ENCODE peak calls at places on chromosomes 12 and 14, in seven cellular contexts. One of them, this sample, is unnamed.

GRCh38 chr12:42912367-42912766 is 322.8 kb upstream of the PRICKLE1 start:
- DNase-seq in DND-41: no peak
- DNase-seq in HL-60: no peak
- DNase-seq in astrocyte: no peak
- DNase-seq in progenitor cell of endocrine pancreas: no peak
- DNase-seq in tibial nerve: no peak
- DNase-seq in pancreas: no peak
- DNase-seq in this sample: no peak

GRCh38 chr14:73753887-73754880 is 40.0 kb upstream of the PNMA1 start:
- DNase-seq in DND-41: no peak
- DNase-seq in astrocyte: no peak
- DNase-seq in tibial nerve: no peak
- DNase-seq in pancreas: no peak
- DNase-seq in progenitor cell of endocrine pancreas: no peak
- DNase-seq in HL-60: peak
- DNase-seq in this sample: peak

GRCh38 chr14:89198544-89199329 is 218.3 kb downstream of the FOXN3 start:
- DNase-seq in DND-41: no peak
- DNase-seq in HL-60: peak
- DNase-seq in pancreas: no peak
- DNase-seq in progenitor cell of endocrine pancreas: no peak
- DNase-seq in astrocyte: no peak
- DNase-seq in tibial nerve: no peak
- DNase-seq in this sample: no peak

GRCh38 chr14:50882932-50883826 is 11.3 kb downstream of the ABHD12B start:
- DNase-seq in progenitor cell of endocrine pancreas: no peak
- DNase-seq in astrocyte: no peak
- DNase-seq in DND-41: no peak
- DNase-seq in HL-60: no peak
- DNase-seq in tibial nerve: no peak
- DNase-seq in pancreas: no peak
- DNase-seq in this sample: peak

GRCh38 chr14:104697892-104698583 is 8.6 kb downstream of the INF2 start:
- DNase-seq in tibial nerve: no peak
- DNase-seq in DND-41: no peak
- DNase-seq in progenitor cell of endocrine pancreas: no peak
- DNase-seq in astrocyte: no peak
- DNase-seq in pancreas: no peak
- DNase-seq in HL-60: no peak
- DNase-seq in this sample: no peak

GRCh38 chr12:9933966-9934365 is 1.8 kb upstream of the CLEC2A start:
- DNase-seq in progenitor cell of endocrine pancreas: no peak
- DNase-seq in HL-60: no peak
- DNase-seq in pancreas: no peak
- DNase-seq in astrocyte: no peak
- DNase-seq in DND-41: no peak
- DNase-seq in tibial nerve: no peak
- DNase-seq in this sample: no peak

GRCh38 chr14:89219056-89219455 is 198.0 kb downstream of the FOXN3 start:
- DNase-seq in pancreas: no peak
- DNase-seq in tibial nerve: no peak
- DNase-seq in astrocyte: no peak
- DNase-seq in HL-60: peak
- DNase-seq in progenitor cell of endocrine pancreas: no peak
- DNase-seq in DND-41: no peak
- DNase-seq in this sample: no peak

GRCh38 chr12:92730758-92731157 is 28.0 kb downstream of the PLEKHG7 start:
- DNase-seq in pancreas: no peak
- DNase-seq in tibial nerve: no peak
- DNase-seq in HL-60: no peak
- DNase-seq in DND-41: no peak
- DNase-seq in astrocyte: no peak
- DNase-seq in progenitor cell of endocrine pancreas: no peak
- DNase-seq in this sample: no peak

GRCh38 chr12:74370608-74371216 is 166.9 kb upstream of the ATXN7L3B start:
- DNase-seq in progenitor cell of endocrine pancreas: no peak
- DNase-seq in pancreas: no peak
- DNase-seq in DND-41: no peak
- DNase-seq in HL-60: no peak
- DNase-seq in tibial nerve: no peak
- DNase-seq in astrocyte: peak
- DNase-seq in this sample: no peak

GRCh38 chr14:68687746-68688145 is 105.1 kb downstream of the ZFP36L1 start:
- DNase-seq in pancreas: no peak
- DNase-seq in progenitor cell of endocrine pancreas: no peak
- DNase-seq in astrocyte: peak
- DNase-seq in HL-60: no peak
- DNase-seq in tibial nerve: no peak
- DNase-seq in DND-41: no peak
- DNase-seq in this sample: no peak

GRCh38 chr14:68686724-68687123 is 106.1 kb downstream of the ZFP36L1 start:
- DNase-seq in pancreas: no peak
- DNase-seq in DND-41: no peak
- DNase-seq in progenitor cell of endocrine pancreas: no peak
- DNase-seq in HL-60: no peak
- DNase-seq in tibial nerve: no peak
- DNase-seq in astrocyte: no peak
- DNase-seq in this sample: no peak

GRCh38 chr14:68689426-68689825 is 103.4 kb downstream of the ZFP36L1 start:
- DNase-seq in progenitor cell of endocrine pancreas: no peak
- DNase-seq in DND-41: no peak
- DNase-seq in HL-60: no peak
- DNase-seq in tibial nerve: no peak
- DNase-seq in astrocyte: no peak
- DNase-seq in pancreas: no peak
- DNase-seq in this sample: no peak

GRCh38 chr14:68690106-68690960 is 102.5 kb downstream of the ZFP36L1 start:
- DNase-seq in pancreas: no peak
- DNase-seq in HL-60: no peak
- DNase-seq in tibial nerve: no peak
- DNase-seq in progenitor cell of endocrine pancreas: no peak
- DNase-seq in DND-41: no peak
- DNase-seq in astrocyte: no peak
- DNase-seq in this sample: no peak

GRCh38 chr14:68688872-68689371 is 103.9 kb downstream of the ZFP36L1 start:
- DNase-seq in pancreas: no peak
- DNase-seq in DND-41: no peak
- DNase-seq in progenitor cell of endocrine pancreas: no peak
- DNase-seq in HL-60: no peak
- DNase-seq in tibial nerve: no peak
- DNase-seq in astrocyte: peak
- DNase-seq in this sample: no peak
- TF ChIP-seq CTCF in pancreas: no peak
- TF ChIP-seq CTCF in DND-41: no peak
- TF ChIP-seq CTCF in progenitor cell of endocrine pancreas: no peak
- TF ChIP-seq CTCF in HL-60: no peak
- TF ChIP-seq CTCF in tibial nerve: no peak
- TF ChIP-seq CTCF in astrocyte: peak
- TF ChIP-seq CTCF in this sample: no peak

DNA sequence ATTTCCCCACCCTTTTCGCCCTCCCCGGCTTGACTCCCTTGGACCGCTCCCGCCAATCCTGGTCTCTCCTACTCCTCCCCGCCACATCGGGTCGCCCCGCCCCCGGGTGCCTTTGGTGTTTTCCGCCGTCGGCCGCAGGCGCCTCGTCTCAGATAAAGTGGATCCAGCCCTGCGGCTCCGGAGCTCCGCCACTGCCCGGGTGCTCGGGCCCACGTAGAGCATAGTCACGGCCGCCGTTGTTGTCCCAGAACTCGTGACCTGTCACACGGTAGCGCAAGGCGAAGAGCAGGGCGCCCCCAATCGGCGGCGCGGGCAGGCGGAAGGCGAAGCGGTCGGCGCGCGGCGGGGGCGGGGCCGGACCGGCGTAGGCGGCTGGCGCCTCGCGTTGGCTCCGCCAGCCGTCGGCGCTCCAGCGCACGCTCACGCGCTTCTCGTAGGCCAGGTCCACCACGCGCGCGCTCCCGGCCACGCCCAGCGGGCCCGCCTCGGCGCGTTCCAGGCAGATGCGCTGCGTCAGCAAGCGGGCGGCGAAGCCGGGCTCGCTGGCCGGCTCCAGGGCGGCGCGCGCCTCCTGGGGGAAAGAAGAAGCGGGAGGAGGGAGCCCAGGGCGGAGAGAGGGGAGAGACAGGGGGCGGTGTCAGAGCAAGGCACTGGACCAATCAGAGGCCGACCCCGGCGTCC is 1.2 kb downstream of the PPP1R3E start:
- DNase-seq in tibial nerve: peak
- DNase-seq in DND-41: peak
- DNase-seq in astrocyte: peak
- DNase-seq in progenitor cell of endocrine pancreas: peak
- DNase-seq in pancreas: peak
- DNase-seq in HL-60: peak
- DNase-seq in this sample: peak
- TF ChIP-seq CTCF in tibial nerve: peak
- TF ChIP-seq CTCF in DND-41: peak
- TF ChIP-seq CTCF in astrocyte: no peak
- TF ChIP-seq CTCF in progenitor cell of endocrine pancreas: peak
- TF ChIP-seq CTCF in pancreas: peak
- TF ChIP-seq CTCF in HL-60: peak
- TF ChIP-seq CTCF in this sample: peak

GRCh38 chr12:98373982-98374381 is 141.4 kb upstream of the TMPO start:
- DNase-seq in HL-60: no peak
- DNase-seq in DND-41: peak
- DNase-seq in pancreas: no peak
- DNase-seq in astrocyte: no peak
- DNase-seq in progenitor cell of endocrine pancreas: no peak
- DNase-seq in tibial nerve: no peak
- DNase-seq in this sample: no peak
- TF ChIP-seq CTCF in HL-60: no peak
- TF ChIP-seq CTCF in DND-41: peak
- TF ChIP-seq CTCF in pancreas: no peak
- TF ChIP-seq CTCF in astrocyte: peak
- TF ChIP-seq CTCF in progenitor cell of endocrine pancreas: peak
- TF ChIP-seq CTCF in tibial nerve: no peak
- TF ChIP-seq CTCF in this sample: no peak

GRCh38 chr12:130719263-130719892 is 3.3 kb upstream of the RIMBP2 start:
- DNase-seq in DND-41: no peak
- DNase-seq in pancreas: no peak
- DNase-seq in progenitor cell of endocrine pancreas: no peak
- DNase-seq in tibial nerve: no peak
- DNase-seq in HL-60: no peak
- DNase-seq in astrocyte: no peak
- DNase-seq in this sample: no peak
- TF ChIP-seq CTCF in DND-41: no peak
- TF ChIP-seq CTCF in pancreas: no peak
- TF ChIP-seq CTCF in progenitor cell of endocrine pancreas: no peak
- TF ChIP-seq CTCF in tibial nerve: no peak
- TF ChIP-seq CTCF in HL-60: no peak
- TF ChIP-seq CTCF in astrocyte: no peak
- TF ChIP-seq CTCF in this sample: no peak

DNA sequence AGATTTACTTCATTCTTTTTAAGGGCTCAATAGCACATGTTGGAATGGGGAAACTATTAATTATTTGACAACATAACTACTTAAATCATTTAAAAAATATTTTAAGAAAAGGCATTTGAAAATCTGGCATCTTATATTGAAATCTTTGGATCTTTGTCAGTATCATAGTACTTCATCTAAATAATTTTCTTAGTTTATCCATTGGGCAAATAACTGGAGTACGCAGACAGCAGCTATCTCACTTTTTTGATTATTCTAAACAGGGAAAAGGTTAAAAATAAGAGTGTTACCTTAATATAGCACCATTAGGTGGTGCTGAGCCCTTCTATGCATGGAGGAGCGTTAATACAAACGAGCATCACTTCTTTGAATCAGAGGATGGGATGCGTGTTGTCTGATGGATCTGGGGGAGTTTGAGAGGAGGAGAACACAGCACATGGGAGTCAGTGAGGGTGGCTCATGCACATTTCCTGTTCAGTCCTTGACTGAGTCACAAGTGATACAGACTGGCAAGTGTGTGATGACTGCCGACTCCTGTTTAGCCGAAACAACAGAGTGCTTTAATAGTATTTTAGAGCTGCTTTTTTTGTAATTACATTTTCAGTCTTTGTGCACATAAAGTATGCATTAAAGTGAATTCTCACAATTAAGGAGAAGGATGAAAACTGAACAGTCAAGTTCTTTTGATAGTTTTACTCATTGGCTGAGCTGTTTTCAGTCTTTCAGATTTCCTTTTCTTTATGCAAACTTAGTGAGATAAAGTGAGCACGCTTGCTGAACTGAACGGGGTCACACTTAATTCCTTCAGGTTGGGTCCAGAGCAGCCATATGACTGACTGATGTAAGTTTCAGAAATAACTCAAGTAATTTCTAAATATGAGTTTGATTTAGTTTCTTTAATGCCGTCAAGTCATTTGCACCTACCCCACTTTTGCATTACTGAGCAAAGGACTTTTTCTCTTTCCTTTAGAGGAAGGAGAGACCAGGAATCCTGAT is 92.7 kb downstream of the DIP2B start:
- DNase-seq in tibial nerve: no peak
- DNase-seq in astrocyte: peak
- DNase-seq in pancreas: no peak
- DNase-seq in progenitor cell of endocrine pancreas: no peak
- DNase-seq in HL-60: no peak
- DNase-seq in DND-41: peak
- DNase-seq in this sample: peak
- TF ChIP-seq CTCF in tibial nerve: no peak
- TF ChIP-seq CTCF in astrocyte: no peak
- TF ChIP-seq CTCF in pancreas: no peak
- TF ChIP-seq CTCF in progenitor cell of endocrine pancreas: no peak
- TF ChIP-seq CTCF in HL-60: no peak
- TF ChIP-seq CTCF in DND-41: no peak
- TF ChIP-seq CTCF in this sample: no peak

DNA sequence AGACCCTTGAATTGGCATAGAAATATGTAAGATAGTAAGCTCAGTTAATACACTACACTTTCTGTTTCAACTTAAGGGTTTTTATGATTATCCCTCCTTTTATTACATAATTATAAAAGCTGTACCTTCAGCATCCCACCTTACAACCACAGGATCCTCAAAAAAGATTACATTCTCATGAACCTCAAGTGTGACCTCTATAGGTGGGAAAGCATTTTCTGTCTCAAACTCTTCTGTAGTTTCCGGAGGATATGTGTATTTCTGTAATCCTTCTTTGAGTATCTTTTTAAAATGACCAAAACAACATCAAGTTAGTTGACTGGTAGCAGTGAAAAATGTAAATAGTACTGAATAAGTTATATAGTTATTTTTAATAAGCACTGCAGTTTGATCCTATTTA is 75.9 kb downstream of the DNAI7 start:
- DNase-seq in HL-60: no peak
- DNase-seq in pancreas: no peak
- DNase-seq in DND-41: no peak
- DNase-seq in progenitor cell of endocrine pancreas: no peak
- DNase-seq in astrocyte: no peak
- DNase-seq in tibial nerve: no peak
- DNase-seq in this sample: no peak
- TF ChIP-seq CTCF in HL-60: no peak
- TF ChIP-seq CTCF in pancreas: no peak
- TF ChIP-seq CTCF in DND-41: peak
- TF ChIP-seq CTCF in progenitor cell of endocrine pancreas: peak
- TF ChIP-seq CTCF in astrocyte: no peak
- TF ChIP-seq CTCF in tibial nerve: no peak
- TF ChIP-seq CTCF in this sample: no peak

DNA sequence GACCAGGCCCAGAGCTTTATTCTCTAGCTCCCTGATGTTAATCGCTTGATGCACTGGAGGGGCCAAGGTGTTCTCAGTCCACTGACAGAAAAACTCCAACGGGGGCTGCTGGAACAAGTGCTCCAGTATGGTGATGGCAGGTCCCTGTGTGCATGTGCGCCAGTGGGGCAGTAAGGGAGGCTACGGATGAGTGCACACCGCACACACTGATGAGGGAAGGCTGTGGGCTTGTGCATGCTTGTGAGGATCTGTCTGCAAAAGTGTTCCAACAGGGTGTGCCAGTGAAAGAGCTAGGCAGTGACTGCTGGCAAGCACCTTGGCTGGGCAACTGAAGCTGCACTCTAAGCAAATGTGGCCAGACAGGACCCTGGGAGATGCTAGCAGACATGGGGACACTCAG is 229.7 kb upstream of the FOXG1 start:
- DNase-seq in DND-41: no peak
- DNase-seq in tibial nerve: no peak
- DNase-seq in HL-60: no peak
- DNase-seq in progenitor cell of endocrine pancreas: no peak
- DNase-seq in astrocyte: no peak
- DNase-seq in pancreas: no peak
- DNase-seq in this sample: no peak
- TF ChIP-seq CTCF in DND-41: no peak
- TF ChIP-seq CTCF in tibial nerve: no peak
- TF ChIP-seq CTCF in HL-60: no peak
- TF ChIP-seq CTCF in progenitor cell of endocrine pancreas: no peak
- TF ChIP-seq CTCF in astrocyte: no peak
- TF ChIP-seq CTCF in pancreas: no peak
- TF ChIP-seq CTCF in this sample: no peak

This sample was measured in activated CD8-positive, alpha-beta T cell treated with anti-CD3 and anti-CD28 coated beads for 36 hours.